ENCODE peak calls at places on chromosomes 1 and 21, in four cellular contexts. One of them, this sample, is unnamed.

GRCh38 chr1:150875197-150876110 is 945 bp downstream of the ARNT start:
- DNase-seq in SK-N-SH: peak
- DNase-seq in HCT116: no peak
- DNase-seq in K562: no peak
- DNase-seq in this sample: no peak

GRCh38 chr1:2044510-2045319 is 5.5 kb upstream of the PRKCZ start:
- DNase-seq in SK-N-SH: peak
- DNase-seq in HCT116: no peak
- DNase-seq in K562: peak
- DNase-seq in this sample: peak

GRCh38 chr1:169809370-169810095 is 14.8 kb upstream of the METTL18 start:
- DNase-seq in HCT116: peak
- DNase-seq in K562: peak
- DNase-seq in SK-N-SH: peak
- DNase-seq in this sample: peak

GRCh38 chr1:58447891-58448290 is 98.6 kb downstream of the OMA1 start:
- DNase-seq in K562: no peak
- DNase-seq in HCT116: no peak
- DNase-seq in SK-N-SH: peak
- DNase-seq in this sample: no peak

GRCh38 chr1:81936838-81937237 is 136.1 kb downstream of the ADGRL2 start:
- DNase-seq in SK-N-SH: no peak
- DNase-seq in HCT116: no peak
- DNase-seq in K562: no peak
- DNase-seq in this sample: no peak

GRCh38 chr1:2991753-2992495 is 29.3 kb upstream of the ACTRT2 start:
- DNase-seq in HCT116: no peak
- DNase-seq in K562: no peak
- DNase-seq in SK-N-SH: no peak
- DNase-seq in this sample: no peak

GRCh38 chr1:228490120-228491078 is 3.2 kb downstream of the RNF187 start:
- DNase-seq in HCT116: peak
- DNase-seq in K562: no peak
- DNase-seq in SK-N-SH: no peak
- DNase-seq in this sample: peak

GRCh38 chr1:53043271-53043670 is 18.7 kb upstream of the PODN start:
- DNase-seq in SK-N-SH: no peak
- DNase-seq in HCT116: no peak
- DNase-seq in K562: no peak
- DNase-seq in this sample: no peak

GRCh38 chr1:43668956-43669355 is 19.0 kb downstream of the KDM4A start:
- DNase-seq in HCT116: no peak
- DNase-seq in K562: no peak
- DNase-seq in SK-N-SH: no peak
- DNase-seq in this sample: no peak

GRCh38 chr21:36980280-36981048 is 14.0 kb upstream of the HLCS start:
- DNase-seq in SK-N-SH: peak
- DNase-seq in HCT116: no peak
- DNase-seq in K562: no peak
- DNase-seq in this sample: peak

GRCh38 chr1:110258734-110259133 is 48.6 kb downstream of the KCNC4 start:
- DNase-seq in HCT116: no peak
- DNase-seq in K562: no peak
- DNase-seq in SK-N-SH: peak
- DNase-seq in this sample: no peak

GRCh38 chr1:235013512-235013911 is 115.1 kb downstream of the TOMM20 start:
- DNase-seq in HCT116: no peak
- DNase-seq in K562: no peak
- DNase-seq in SK-N-SH: no peak
- DNase-seq in this sample: no peak

GRCh38 chr1:40151457-40152079 is 9.6 kb upstream of the RLF start:
- DNase-seq in HCT116: no peak
- DNase-seq in SK-N-SH: no peak
- DNase-seq in K562: no peak
- DNase-seq in this sample: no peak

GRCh38 chr1:174209347-174210187 is 50.2 kb downstream of the RABGAP1L start:
- DNase-seq in K562: no peak
- DNase-seq in SK-N-SH: no peak
- DNase-seq in HCT116: no peak
- DNase-seq in this sample: no peak
- TF ChIP-seq JUND in K562: no peak
- TF ChIP-seq JUND in SK-N-SH: no peak
- TF ChIP-seq JUND in HCT116: no peak
- TF ChIP-seq JUND in this sample: no peak

GRCh38 chr1:203555046-203555445 is 61.1 kb downstream of the OPTC start:
- DNase-seq in SK-N-SH: no peak
- DNase-seq in K562: no peak
- DNase-seq in HCT116: no peak
- DNase-seq in this sample: no peak

GRCh38 chr1:203555484-203556046 is 61.6 kb downstream of the OPTC start:
- DNase-seq in HCT116: no peak
- DNase-seq in SK-N-SH: no peak
- DNase-seq in K562: no peak
- DNase-seq in this sample: no peak

GRCh38 chr1:203557958-203558760 is 64.2 kb downstream of the OPTC start:
- DNase-seq in SK-N-SH: no peak
- DNase-seq in HCT116: no peak
- DNase-seq in K562: no peak
- DNase-seq in this sample: no peak

GRCh38 chr1:203557390-203557789 is 63.4 kb downstream of the OPTC start:
- DNase-seq in K562: no peak
- DNase-seq in SK-N-SH: no peak
- DNase-seq in HCT116: no peak
- DNase-seq in this sample: no peak

DNA sequence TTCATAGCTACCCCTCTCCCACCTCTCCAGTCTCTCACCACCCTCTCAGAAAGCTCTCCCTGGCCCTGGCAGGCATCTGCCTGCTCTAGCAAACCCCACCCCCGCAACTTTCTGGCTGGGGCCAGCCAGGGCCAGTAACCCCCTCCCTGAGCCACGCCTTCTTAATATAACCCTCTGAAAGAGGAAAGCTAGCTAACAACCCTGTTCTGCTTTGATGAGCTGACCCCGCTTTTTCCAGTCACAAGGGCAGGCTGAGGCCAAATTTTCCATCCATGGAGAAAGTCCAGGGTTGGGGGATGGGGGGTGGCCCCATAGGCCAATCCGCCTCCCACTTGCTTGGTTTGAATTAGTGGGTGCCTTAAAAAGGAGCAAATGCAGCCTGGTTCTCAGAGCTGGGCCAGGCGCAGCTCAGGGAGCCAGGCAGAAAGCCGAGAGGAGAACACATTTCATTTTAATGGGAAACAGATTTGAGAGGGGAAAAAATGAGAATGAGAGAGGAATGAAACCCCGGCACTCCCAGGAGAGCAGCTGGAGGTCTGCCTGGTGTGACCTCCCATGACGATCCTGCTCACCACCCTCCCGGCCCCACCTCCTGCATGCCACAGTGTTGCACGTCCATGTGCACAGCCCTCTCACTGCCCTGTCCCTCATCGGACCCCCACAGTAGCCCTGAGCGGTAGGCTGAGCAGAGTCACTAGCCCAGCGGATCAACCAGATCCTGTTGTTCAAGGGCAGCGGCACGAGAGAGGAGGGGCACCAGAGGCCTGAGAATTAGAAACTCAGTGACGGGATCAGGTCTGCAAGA is 62.3 kb downstream of the OPTC start:
- DNase-seq in SK-N-SH: peak
- DNase-seq in K562: no peak
- DNase-seq in HCT116: no peak
- DNase-seq in this sample: no peak
- TF ChIP-seq JUND in SK-N-SH: no peak
- TF ChIP-seq JUND in K562: no peak
- TF ChIP-seq JUND in HCT116: no peak
- TF ChIP-seq JUND in this sample: no peak

DNA sequence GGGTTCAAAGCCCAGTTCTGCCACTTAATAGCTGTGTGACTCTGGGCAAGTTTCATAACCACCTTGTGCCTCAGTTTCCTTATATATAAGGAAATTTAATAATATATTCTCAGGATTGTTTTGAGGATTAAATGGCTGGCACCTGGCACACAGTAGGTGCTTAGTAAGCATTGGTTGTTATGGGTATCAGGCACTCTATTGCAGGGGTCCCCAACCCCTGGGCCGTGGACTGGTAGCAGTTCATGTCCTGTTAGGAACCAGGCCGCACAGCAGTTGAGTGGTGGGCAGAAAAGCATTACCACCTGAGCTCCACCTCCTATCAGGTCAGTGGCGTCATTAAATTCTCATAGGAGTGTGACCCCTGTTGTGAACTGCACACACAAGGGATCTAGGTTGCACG is 18.5 kb downstream of the PARS2 start:
- DNase-seq in K562: no peak
- DNase-seq in SK-N-SH: no peak
- DNase-seq in HCT116: no peak
- DNase-seq in this sample: no peak
- TF ChIP-seq JUND in K562: no peak
- TF ChIP-seq JUND in SK-N-SH: no peak
- TF ChIP-seq JUND in HCT116: no peak
- TF ChIP-seq JUND in this sample: no peak

GRCh38 chr1:147242449-147243227 is at the start of gene CHD1L:
- DNase-seq in K562: peak
- DNase-seq in HCT116: peak
- DNase-seq in SK-N-SH: peak
- DNase-seq in this sample: peak

GRCh38 chr1:147241955-147242448 is 482 bp upstream of the CHD1L start:
- DNase-seq in K562: no peak
- DNase-seq in SK-N-SH: peak
- DNase-seq in HCT116: no peak
- DNase-seq in this sample: no peak

GRCh38 chr1:147245129-147245528 is 2.6 kb downstream of the CHD1L start:
- DNase-seq in HCT116: no peak
- DNase-seq in K562: peak
- DNase-seq in SK-N-SH: no peak
- DNase-seq in this sample: no peak

GRCh38 chr1:147245586-147246021 is 3.1 kb downstream of the CHD1L start:
- DNase-seq in K562: peak
- DNase-seq in HCT116: no peak
- DNase-seq in SK-N-SH: no peak
- DNase-seq in this sample: no peak

DNA sequence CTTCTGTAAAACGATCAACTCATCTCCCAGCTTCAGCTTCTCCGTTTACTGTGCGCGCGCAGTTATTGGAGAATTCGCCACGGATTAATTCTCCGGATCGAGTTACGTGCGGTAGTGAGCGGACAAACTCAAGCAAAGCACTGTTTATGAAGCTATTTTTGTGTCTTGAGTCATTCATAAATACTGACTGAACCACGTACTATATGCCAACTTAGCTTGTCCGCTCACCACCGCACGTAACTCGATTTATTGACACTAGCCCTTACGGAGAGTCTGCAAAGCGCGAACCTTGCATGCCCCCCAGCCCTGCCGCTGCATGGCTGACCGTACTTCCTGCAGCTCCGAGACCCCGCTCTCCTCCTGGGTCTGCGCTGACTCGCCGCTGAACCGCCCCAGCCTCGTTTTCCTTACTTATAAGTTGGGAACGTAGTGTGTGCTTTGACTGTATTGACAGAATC is 773 bp downstream of the CHD1L start:
- DNase-seq in K562: no peak
- DNase-seq in SK-N-SH: peak
- DNase-seq in HCT116: no peak
- DNase-seq in this sample: no peak
- TF ChIP-seq JUND in K562: no peak
- TF ChIP-seq JUND in SK-N-SH: no peak
- TF ChIP-seq JUND in HCT116: no peak
- TF ChIP-seq JUND in this sample: no peak

DNA sequence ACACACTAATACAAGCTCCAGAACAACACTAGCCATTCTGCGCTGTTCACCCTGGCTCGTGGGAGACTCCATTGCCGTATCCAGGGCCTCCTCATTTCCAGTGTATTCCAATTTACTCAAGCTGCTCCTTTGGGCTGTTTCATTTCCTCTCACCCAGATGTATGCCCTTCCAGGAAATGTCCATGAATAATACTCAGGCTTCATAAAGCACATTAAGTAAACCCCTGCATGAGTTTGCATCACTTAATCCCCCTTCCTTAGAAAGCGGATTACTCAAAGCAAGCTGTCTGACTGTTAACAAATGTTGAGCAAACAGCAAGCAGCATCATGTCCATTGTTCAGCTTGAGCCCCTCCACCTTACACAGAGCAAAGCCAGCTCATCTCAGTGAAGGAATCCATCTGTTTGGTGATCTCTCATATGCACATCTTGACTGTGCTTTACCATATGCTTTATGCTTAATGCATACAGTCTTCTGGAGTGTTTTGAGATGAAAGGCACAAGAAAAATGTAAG is 403.6 kb upstream of the PBX1 start:
- DNase-seq in K562: no peak
- DNase-seq in HCT116: no peak
- DNase-seq in SK-N-SH: no peak
- DNase-seq in this sample: no peak
- TF ChIP-seq JUND in K562: no peak
- TF ChIP-seq JUND in HCT116: no peak
- TF ChIP-seq JUND in SK-N-SH: no peak
- TF ChIP-seq JUND in this sample: no peak

GRCh38 chr1:51691920-51692319 is 75.0 kb downstream of the OSBPL9 start:
- DNase-seq in SK-N-SH: no peak
- DNase-seq in HCT116: no peak
- DNase-seq in K562: no peak
- DNase-seq in this sample: no peak

GRCh38 chr1:51697160-51697559 is 80.3 kb downstream of the OSBPL9 start:
- DNase-seq in HCT116: no peak
- DNase-seq in K562: no peak
- DNase-seq in SK-N-SH: no peak
- DNase-seq in this sample: no peak

GRCh38 chr1:51689643-51690042 is 72.8 kb downstream of the OSBPL9 start:
- DNase-seq in K562: no peak
- DNase-seq in HCT116: no peak
- DNase-seq in SK-N-SH: no peak
- DNase-seq in this sample: no peak

GRCh38 chr1:51690285-51690961 is 73.5 kb downstream of the OSBPL9 start:
- DNase-seq in K562: no peak
- DNase-seq in HCT116: no peak
- DNase-seq in SK-N-SH: no peak
- DNase-seq in this sample: no peak

DNA sequence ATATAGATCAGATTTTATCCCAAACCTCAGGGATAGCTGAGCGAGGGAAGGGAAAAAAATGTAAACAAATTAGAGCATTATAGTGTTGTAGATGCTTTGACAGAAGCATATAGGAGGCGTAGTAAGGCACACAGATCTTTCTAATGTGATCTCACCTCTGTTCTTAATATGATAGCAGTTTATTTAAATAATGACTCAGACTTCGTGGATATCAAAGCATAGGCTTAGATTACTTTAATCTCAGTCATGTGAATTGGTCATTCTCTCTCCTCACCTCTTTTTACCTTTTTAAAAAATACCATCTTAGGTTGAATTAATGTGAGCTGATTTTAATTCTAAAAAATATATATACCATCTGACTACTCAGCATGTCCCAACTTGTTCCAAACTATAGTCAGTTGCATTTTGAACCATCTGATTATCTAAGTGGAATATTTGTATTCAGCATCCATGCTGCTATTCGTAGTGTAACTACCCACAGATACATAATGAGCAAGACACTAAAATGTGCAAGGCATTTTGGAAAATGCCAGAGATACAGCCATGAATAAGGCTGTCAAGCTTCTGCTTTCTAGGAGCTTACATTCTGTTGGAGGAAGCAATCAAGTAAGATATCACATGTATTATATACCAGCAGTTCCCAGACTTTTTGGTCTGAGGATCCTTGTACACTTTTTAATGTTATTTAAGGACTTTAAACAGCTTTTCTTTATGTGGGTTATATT is 76.7 kb downstream of the OSBPL9 start:
- DNase-seq in SK-N-SH: no peak
- DNase-seq in HCT116: no peak
- DNase-seq in K562: no peak
- DNase-seq in this sample: no peak
- TF ChIP-seq JUND in SK-N-SH: no peak
- TF ChIP-seq JUND in HCT116: no peak
- TF ChIP-seq JUND in K562: no peak
- TF ChIP-seq JUND in this sample: no peak